ENCODE peak calls at places on chromosomes 2 and 18, in nine cellular contexts. I is right cardiac atrium; Z is activated gamma-delta T cell treated with Interleukin-2 at 50 U/mL for 16 hours; W is GM23338; G is CD4-positive, CD25-positive, alpha-beta regulatory T cell; K is globus pallidus; L is tibial artery; N is activated CD4-positive, alpha-beta T cell treated with anti-CD3 and anti-CD28 coated beads for 4 hours; F is T-helper 9 cell. S is an unnamed sample.

GRCh38 chr2:62765619-62766376 is 60.3 kb downstream of the EHBP1 start:
- DNase-seq in I (no peak), Z (no peak), W (no peak), G (no peak), K (no peak), L (no peak), N (no peak), F (no peak), S (no peak)

GRCh38 chr18:69491576-69491975 is 90.9 kb downstream of the DOK6 start:
- DNase-seq in I (no peak), Z (no peak), W (no peak), G (no peak), K (no peak), L (no peak), N (no peak), F (no peak), S (no peak)

GRCh38 chr18:23675236-23675635 is 12.5 kb upstream of the ANKRD29 start:
- DNase-seq in I (no peak), Z (no peak), W (no peak), G (no peak), K (no peak), L (no peak), N (no peak), F (no peak), S (no peak)

GRCh38 chr2:233935426-233935825 is 18.3 kb downstream of the TRPM8 start:
- DNase-seq in I (no peak), Z (no peak), W (no peak), G (no peak), K (no peak), L (no peak), N (no peak), F (no peak), S (no peak)

GRCh38 chr2:47061989-47062678 is 93.0 kb downstream of the STPG4 start:
- DNase-seq in I (peak), Z (no peak), W (no peak), G (no peak), K (no peak), L (no peak), N (no peak), F (no peak), S (no peak)

GRCh38 chr2:166882851-166883250 is 5.4 kb upstream of the XIRP2 start:
- DNase-seq in I (no peak), Z (no peak), W (no peak), G (no peak), K (no peak), L (no peak), N (no peak), F (no peak), S (no peak)

GRCh38 chr2:240800241-240800640 is 19.8 kb downstream of the KIF1A start:
- DNase-seq in I (peak), Z (peak), W (no peak), G (no peak), K (peak), L (peak), N (no peak), F (no peak), S (no peak)

GRCh38 chr2:128305555-128306080 is 13.1 kb downstream of the HS6ST1 start:
- DNase-seq in I (peak), Z (no peak), W (no peak), G (no peak), K (no peak), L (no peak), N (no peak), F (no peak), S (no peak)

GRCh38 chr18:10374615-10375295 is 79.7 kb upstream of the APCDD1 start:
- DNase-seq in I (no peak), Z (no peak), W (peak), G (no peak), K (no peak), L (no peak), N (no peak), F (no peak), S (no peak)

GRCh38 chr2:221097568-221097915 is 474.6 kb downstream of the EPHA4 start:
- DNase-seq in I (no peak), Z (no peak), W (no peak), G (no peak), K (no peak), L (no peak), N (no peak), F (no peak), S (no peak)

GRCh38 chr2:145484443-145485086 is 964.6 kb upstream of the ZEB2 start:
- DNase-seq in I (no peak), Z (no peak), W (peak), G (no peak), K (no peak), L (no peak), N (no peak), F (no peak), S (no peak)

GRCh38 chr18:80253871-80254492 is 6.7 kb upstream of the PARD6G start:
- DNase-seq in I (no peak), Z (no peak), W (no peak), G (no peak), K (no peak), L (no peak), N (no peak), F (no peak), S (peak)

GRCh38 chr2:127098711-127099110 is 8.2 kb downstream of the BIN1 start:
- DNase-seq in I (no peak), Z (no peak), W (no peak), G (no peak), K (no peak), L (no peak), N (no peak), F (no peak), S (no peak)

GRCh38 chr2:102016399-102016955 is 24.7 kb downstream of the IL1R2 start:
- DNase-seq in I (no peak), Z (no peak), W (no peak), G (no peak), K (no peak), L (no peak), N (no peak), F (no peak), S (no peak)

GRCh38 chr18:62435435-62436031 is 87.3 kb upstream of the ZCCHC2 start:
- DNase-seq in I (no peak), Z (no peak), W (no peak), G (no peak), K (peak), L (no peak), N (no peak), F (no peak), S (no peak)

GRCh38 chr2:24809316-24810007 is 16.2 kb downstream of the CENPO start:
- DNase-seq in I (no peak), Z (no peak), W (no peak), G (no peak), K (no peak), L (no peak), N (no peak), F (no peak), S (no peak)

GRCh38 chr2:204608261-204608660 is 63.0 kb downstream of the PARD3B start:
- DNase-seq in I (peak), Z (no peak), W (no peak), G (no peak), K (peak), L (no peak), N (no peak), F (no peak), S (no peak)

GRCh38 chr2:29742641-29743040 is 178.7 kb downstream of the ALK start:
- DNase-seq in I (no peak), Z (no peak), W (no peak), G (no peak), K (peak), L (no peak), N (no peak), F (no peak), S (no peak)

GRCh38 chr2:104944495-104944894 is 90.6 kb downstream of the POU3F3 start:
- DNase-seq in I (no peak), Z (no peak), W (peak), G (no peak), K (peak), L (no peak), N (no peak), F (no peak), S (no peak)

S was measured in activated CD4-positive, alpha-beta memory T cell treated with anti-CD3 and anti-CD28 coated beads for 36 hours.